ENCODE peak calls at places on chromosomes 12 and 14, in nine cellular contexts. Z, A, O, F, M, Q, L, J and S are unnamed samples.

GRCh38 chr12:105239304-105239703 is 3.3 kb upstream of the APPL2 start:
- DNase-seq in M (no peak), J (no peak), O (no peak), L (no peak), A (no peak), F (no peak), Z (no peak), Q (no peak), S (no peak)

GRCh38 chr12:94694732-94695131 is 44.4 kb upstream of the TMCC3 start:
- DNase-seq in Z (no peak), L (no peak), O (no peak), A (no peak), Q (no peak), M (no peak), F (no peak), J (no peak), S (no peak)

GRCh38 chr14:56002876-56003625 is 115.2 kb upstream of the PELI2 start:
- DNase-seq in J (no peak), Z (no peak), M (peak; percentile 29), O (no peak), A (peak; percentile 67), Q (no peak), L (no peak), F (no peak), S (no peak)

GRCh38 chr14:67010602-67011001 is 178.6 kb upstream of the GARIN2 start:
- DNase-seq in A (no peak), L (no peak), F (no peak), Z (no peak), O (no peak), J (no peak), Q (no peak), M (no peak), S (no peak)

GRCh38 chr12:111434680-111435338 is 29.1 kb downstream of the SH2B3 start:
- DNase-seq in F (peak; percentile 83), O (no peak), L (peak; percentile 84), Q (peak; percentile 83), M (no peak), A (peak; percentile 92), J (no peak), Z (no peak), S (no peak)

GRCh38 chr12:119363037-119363436 is 28.5 kb downstream of the CCDC60 start:
- DNase-seq in M (no peak), J (no peak), A (no peak), O (no peak), Z (no peak), Q (no peak), F (no peak), L (no peak), S (no peak)

GRCh38 chr12:46389130-46389616 is 16.6 kb upstream of the SLC38A2 start:
- DNase-seq in M (no peak), F (no peak), O (peak; percentile 71), Q (no peak), Z (no peak), A (no peak), J (no peak), L (peak; percentile 78), S (no peak)

GRCh38 chr12:24060089-24060488 is 110.6 kb upstream of the SOX5 start:
- DNase-seq in F (no peak), J (no peak), M (no peak), Q (no peak), Z (no peak), O (no peak), A (no peak), L (no peak), S (no peak)

GRCh38 chr14:73245401-73246325 is 8.4 kb downstream of the PAPLN start:
- DNase-seq in O (no peak), Q (no peak), J (peak; percentile 80), A (peak; percentile 12), F (no peak), L (peak; percentile 87), M (peak; percentile 40), Z (no peak), S (no peak)

GRCh38 chr12:53120685-53121525 is 17.6 kb downstream of the SOAT2 start:
- DNase-seq in A (no peak), L (no peak), Z (no peak), Q (no peak), O (no peak), J (no peak), F (no peak), M (no peak), S (no peak)

GRCh38 chr14:91897121-91897701 is 29.9 kb upstream of the TC2N start:
- DNase-seq in F (no peak), L (peak; percentile 86), Z (peak; percentile 24), A (no peak), Q (no peak), J (peak; percentile 80), O (peak; percentile 96), M (no peak), S (peak; percentile 84)

GRCh38 chr14:22821193-22822016 is 6.2 kb upstream of the SLC7A7 start:
- DNase-seq in M (no peak), Z (no peak), F (no peak), A (no peak), L (peak; percentile 58), Q (no peak), O (no peak), J (no peak), S (no peak)
- H3K4me3 ChIP-seq in M (peak overlapping the region; percentile 57), Z (no peak overlapping the region), F (no peak overlapping the region), A (no peak overlapping the region), L (no peak overlapping the region), Q (no peak overlapping the region), O (no peak overlapping the region), J (no peak overlapping the region), S (no peak overlapping the region)

GRCh38 chr12:132941336-132941954 is 14.7 kb downstream of the ZNF605 start:
- DNase-seq in Z (no peak), O (peak; percentile 40), Q (no peak), L (no peak), F (no peak), J (no peak), M (no peak), A (no peak), S (no peak)
- H3K9me3 ChIP-seq in Z (peaks cover 14% of the 10 kb centered on the region), O (peaks cover 89% of the 10 kb centered on the region), Q (peaks cover 66% of the 10 kb centered on the region), L (peaks cover 16% of the 10 kb centered on the region), F (peaks cover 70% of the 10 kb centered on the region), J (peaks cover 87% of the 10 kb centered on the region), M (peaks cover 4% of the 10 kb centered on the region), A (peaks cover 19% of the 10 kb centered on the region), S (peaks cover 74% of the 10 kb centered on the region)

GRCh38 chr14:77026166-77026929 is 2.2 kb downstream of the IRF2BPL start:
- DNase-seq in Q (peak; percentile 64), F (no peak), J (peak; percentile 65), O (peak; percentile 79), Z (peak; percentile 37), M (peak; percentile 52), L (peak; percentile 75), A (no peak), S (no peak)
- H3K4me3 ChIP-seq in Q (peak overlapping the region; percentile 85), F (peak overlapping the region; percentile 57), J (peak overlapping the region; percentile 81), O (peak overlapping the region; percentile 94), Z (peak overlapping the region; percentile 99), M (peak overlapping the region; percentile 63), L (peak overlapping the region; percentile 95), A (no peak overlapping the region), S (peak overlapping the region; percentile 78)

DNA sequence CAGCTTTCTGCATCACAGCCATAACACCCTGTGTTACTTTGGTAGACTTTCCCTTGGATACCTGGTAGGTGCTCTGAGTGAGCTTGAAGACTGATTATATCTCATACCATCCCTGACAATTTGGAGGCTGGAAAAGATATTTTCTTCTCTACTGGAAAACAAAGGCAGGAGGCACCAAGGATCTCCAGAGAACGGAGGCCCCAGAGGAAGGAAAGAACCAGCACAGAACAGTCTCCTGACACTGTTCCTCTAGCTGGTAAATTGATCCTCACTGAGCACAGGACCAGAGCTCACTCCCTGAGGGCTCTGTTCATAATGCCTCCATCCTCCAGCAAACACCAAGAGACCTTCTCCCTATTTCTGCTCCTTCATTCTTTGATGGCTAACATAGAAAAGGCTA is at the start of gene OR11G2:
- DNase-seq in Q (no peak), F (no peak), M (no peak), O (no peak), J (no peak), A (no peak), Z (no peak), L (no peak), S (no peak)
- H3K9me3 ChIP-seq in Q (no peaks in the 10 kb centered on the region), F (no peaks in the 10 kb centered on the region), M (peaks cover 39% of the 10 kb centered on the region), O (no peaks in the 10 kb centered on the region), J (no peaks in the 10 kb centered on the region), A (no peaks in the 10 kb centered on the region), Z (no peaks in the 10 kb centered on the region), L (no peaks in the 10 kb centered on the region), S (no peaks in the 10 kb centered on the region)